ENCODE peak calls at places on chromosome 16, in five cellular contexts. S, N, V, C and K are unnamed samples.

GRCh38 chr16:66604376-66605176 is at the start of gene CMTM3:
- DNase-seq in V (peak; percentile 94), S (peak; percentile 55), N (peak; percentile 49), C (peak; percentile 70), K (peak; percentile 83)

GRCh38 chr16:71956500-71956899 is 43.7 kb downstream of the PKD1L3 start:
- DNase-seq in C (no peak), V (no peak), S (no peak), N (no peak), K (peak; percentile 27)

GRCh38 chr16:35298460-35299243 is 1839.2 kb downstream of the TP53TG3F start:
- DNase-seq in V (no peak), C (no peak), S (no peak), N (no peak), K (no peak)

GRCh38 chr16:28932339-28933141 is 769 bp downstream of the CD19 start:
- DNase-seq in C (no peak), V (no peak), N (no peak), S (no peak), K (no peak)

GRCh38 chr16:49352923-49353322 is 20.7 kb upstream of the C16orf78 start:
- DNase-seq in S (no peak), N (peak; percentile 6), C (peak; percentile 23), V (no peak), K (peak; percentile 27)

GRCh38 chr16:12869681-12870427 is 31.5 kb upstream of the SHISA9 start:
- DNase-seq in V (no peak), C (no peak), S (no peak), N (peak; percentile 13), K (no peak)

GRCh38 chr16:1991588-1992474 is 2.1 kb downstream of the SYNGR3 start:
- DNase-seq in V (peak; percentile 99), C (peak; percentile 92), N (peak; percentile 77), S (peak; percentile 99), K (peak; percentile 93)

GRCh38 chr16:52488837-52489289 is 58.1 kb downstream of the TOX3 start:
- DNase-seq in V (no peak), N (no peak), C (no peak), S (no peak), K (no peak)

GRCh38 chr16:69276143-69277115 is 34.7 kb upstream of the VPS4A start:
- DNase-seq in N (peak; percentile 99), C (no peak), V (no peak), S (no peak), K (peak; percentile 82)

GRCh38 chr16:30394603-30395154 is 541 bp upstream of the ZNF48 start:
- DNase-seq in N (no peak), C (no peak), S (no peak), V (no peak), K (no peak)

GRCh38 chr16:397736-398332 is 835 bp downstream of the NME4 start:
- DNase-seq in C (peak; percentile 86), S (no peak), V (peak; percentile 87), N (peak; percentile 74), K (peak; percentile 83)

GRCh38 chr16:27275394-27275793 is 6.8 kb upstream of the NSMCE1 start:
- DNase-seq in C (no peak), S (no peak), V (no peak), N (no peak), K (no peak)

GRCh38 chr16:66388350-66389139 is 22.1 kb downstream of the CDH5 start:
- DNase-seq in S (no peak), N (no peak), C (no peak), V (no peak), K (no peak)

GRCh38 chr16:7964717-7965116 is 625.6 kb downstream of the TMEM114 start:
- DNase-seq in V (no peak), S (no peak), N (no peak), C (no peak), K (no peak)

GRCh38 chr16:89376812-89377445 is 113.4 kb downstream of the ANKRD11 start:
- DNase-seq in S (no peak), V (no peak), C (no peak), N (no peak), K (no peak)

GRCh38 chr16:80480664-80481063 is 60.1 kb upstream of the DYNLRB2 start:
- DNase-seq in C (no peak), N (no peak), S (no peak), V (no peak), K (no peak)

GRCh38 chr16:56909484-56910113 is 22.3 kb upstream of the HERPUD1 start:
- DNase-seq in V (no peak), N (peak; percentile 36), C (no peak), S (no peak), K (no peak)

GRCh38 chr16:74608944-74609343 is 2.0 kb upstream of the GLG1 start:
- DNase-seq in S (peak; percentile 20), C (no peak), V (no peak), N (no peak), K (peak; percentile 51)
- H3K4me3 ChIP-seq in S (no peak overlapping the region), C (no peak overlapping the region), V (no peak overlapping the region), N (no peak overlapping the region), K (no peak overlapping the region)

GRCh38 chr16:50534556-50534955 is 13.6 kb upstream of the NKD1 start:
- DNase-seq in S (no peak), N (no peak), C (no peak), V (no peak), K (no peak)
- H3K4me3 ChIP-seq in S (no peak overlapping the region), N (no peak overlapping the region), C (no peak overlapping the region), V (no peak overlapping the region), K (no peak overlapping the region)

GRCh38 chr16:87539113-87539512 is 46.3 kb upstream of the ZCCHC14 start:
- DNase-seq in C (no peak), N (no peak), S (no peak), V (no peak), K (no peak)

GRCh38 chr16:87538594-87538993 is 45.8 kb upstream of the ZCCHC14 start:
- DNase-seq in N (peak; percentile 83), S (no peak), C (no peak), V (no peak), K (no peak)

GRCh38 chr16:87541004-87541881 is 48.4 kb upstream of the ZCCHC14 start:
- DNase-seq in N (peak; percentile 79), V (no peak), C (no peak), S (no peak), K (peak; percentile 54)

GRCh38 chr16:87541882-87542234 is 49.0 kb upstream of the ZCCHC14 start:
- DNase-seq in V (no peak), S (no peak), C (no peak), N (no peak), K (peak; percentile 21)

DNA sequence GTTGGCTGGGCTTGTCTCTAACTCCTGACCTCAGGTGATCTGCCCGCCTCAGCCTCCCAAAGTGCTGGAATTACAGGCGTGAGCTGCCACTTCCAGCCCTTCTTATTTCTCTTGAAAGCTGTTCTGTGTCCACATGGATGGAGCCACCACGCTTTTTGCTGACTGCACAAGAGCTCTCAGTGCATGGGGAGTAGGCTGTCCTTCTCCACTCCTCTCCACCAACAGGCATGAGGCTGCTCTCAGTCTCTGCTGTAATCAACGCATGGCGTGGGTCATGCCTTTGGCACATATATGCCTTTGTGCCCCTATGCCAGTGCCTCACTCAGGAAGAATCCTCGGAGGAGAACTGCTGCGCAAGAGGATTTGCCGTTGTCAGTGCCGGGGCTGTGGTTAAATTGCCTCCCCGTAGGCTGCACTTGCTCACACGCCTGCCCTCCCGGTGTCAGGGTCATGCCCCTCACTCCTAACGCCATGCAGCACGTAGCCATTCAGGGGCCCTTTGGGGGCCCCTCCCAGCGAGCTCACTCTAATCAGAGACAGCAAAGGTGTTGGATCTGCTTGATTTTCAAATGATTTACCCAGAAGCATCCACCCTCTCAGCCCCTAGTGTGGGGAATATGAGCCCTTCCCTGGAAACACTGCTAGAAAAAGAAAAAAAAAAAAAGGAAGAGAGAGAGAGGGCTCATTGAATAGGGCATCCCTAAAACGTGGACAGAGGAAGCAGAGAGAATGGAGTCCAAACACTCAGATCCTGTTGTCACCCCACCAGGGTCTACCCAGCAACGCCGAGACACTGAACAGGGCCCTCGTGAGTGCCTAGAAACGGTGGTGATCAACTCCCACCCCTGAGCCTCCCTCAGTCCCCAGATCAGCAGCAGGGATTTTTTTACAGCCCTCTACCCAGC is 47.5 kb upstream of the ZCCHC14 start:
- DNase-seq in N (no peak), V (no peak), S (no peak), C (no peak), K (no peak)
- H3K4me3 ChIP-seq in N (no peak overlapping the region), V (no peak overlapping the region), S (no peak overlapping the region), C (no peak overlapping the region), K (no peak overlapping the region)

GRCh38 chr16:15855704-15856003 is 1.2 kb downstream of the MYH11 start:
- DNase-seq in C (no peak), S (no peak), V (no peak), N (no peak), K (no peak)
- H3K4me3 ChIP-seq in C (no peak overlapping the region), S (no peak overlapping the region), V (no peak overlapping the region), N (no peak overlapping the region), K (no peak overlapping the region)